ENCODE peak calls at places on chromosomes 13 and 19, in nine cellular contexts. One of them, this sample, is unnamed.

GRCh38 chr19:30604657-30605056 is 232.5 kb downstream of the ZNF536 start:
- DNase-seq in A673: no peak
- DNase-seq in colonic mucosa: no peak
- DNase-seq in left ventricle myocardium inferior: no peak
- DNase-seq in nephron progenitor cell: no peak
- DNase-seq in GM12864: no peak
- DNase-seq in ascending aorta: no peak
- DNase-seq in K562: no peak
- DNase-seq in cardiac fibroblast: no peak
- DNase-seq in this sample: no peak

GRCh38 chr19:32367063-32367462 is 21.7 kb downstream of the ZNF507 start:
- DNase-seq in GM12864: no peak
- DNase-seq in K562: no peak
- DNase-seq in colonic mucosa: no peak
- DNase-seq in A673: no peak
- DNase-seq in left ventricle myocardium inferior: no peak
- DNase-seq in ascending aorta: no peak
- DNase-seq in cardiac fibroblast: no peak
- DNase-seq in nephron progenitor cell: no peak
- DNase-seq in this sample: no peak

GRCh38 chr19:56900573-56901097 is 60.1 kb upstream of the PEG3 start:
- DNase-seq in nephron progenitor cell: no peak
- DNase-seq in left ventricle myocardium inferior: no peak
- DNase-seq in K562: no peak
- DNase-seq in colonic mucosa: no peak
- DNase-seq in ascending aorta: no peak
- DNase-seq in cardiac fibroblast: no peak
- DNase-seq in A673: peak
- DNase-seq in GM12864: no peak
- DNase-seq in this sample: no peak

GRCh38 chr19:19627716-19628498 is at the start of gene LPAR2:
- DNase-seq in A673: peak
- DNase-seq in nephron progenitor cell: peak
- DNase-seq in GM12864: no peak
- DNase-seq in ascending aorta: no peak
- DNase-seq in cardiac fibroblast: no peak
- DNase-seq in colonic mucosa: peak
- DNase-seq in K562: no peak
- DNase-seq in left ventricle myocardium inferior: no peak
- DNase-seq in this sample: peak

GRCh38 chr19:35140207-35140897 is 1.7 kb downstream of the FXYD1 start:
- DNase-seq in GM12864: no peak
- DNase-seq in K562: no peak
- DNase-seq in nephron progenitor cell: no peak
- DNase-seq in ascending aorta: no peak
- DNase-seq in left ventricle myocardium inferior: no peak
- DNase-seq in A673: no peak
- DNase-seq in cardiac fibroblast: no peak
- DNase-seq in colonic mucosa: no peak
- DNase-seq in this sample: no peak

GRCh38 chr13:28574617-28575142 is 79.8 kb upstream of the FLT1 start:
- DNase-seq in A673: peak
- DNase-seq in cardiac fibroblast: peak
- DNase-seq in K562: peak
- DNase-seq in ascending aorta: no peak
- DNase-seq in nephron progenitor cell: no peak
- DNase-seq in colonic mucosa: peak
- DNase-seq in GM12864: peak
- DNase-seq in left ventricle myocardium inferior: no peak
- DNase-seq in this sample: no peak

GRCh38 chr13:67619346-67619745 is 389.2 kb upstream of the PCDH9 start:
- DNase-seq in GM12864: no peak
- DNase-seq in ascending aorta: no peak
- DNase-seq in nephron progenitor cell: no peak
- DNase-seq in left ventricle myocardium inferior: no peak
- DNase-seq in cardiac fibroblast: no peak
- DNase-seq in K562: no peak
- DNase-seq in A673: no peak
- DNase-seq in colonic mucosa: no peak
- DNase-seq in this sample: no peak

GRCh38 chr13:40563350-40564125 is 102.9 kb downstream of the FOXO1 start:
- DNase-seq in colonic mucosa: no peak
- DNase-seq in left ventricle myocardium inferior: no peak
- DNase-seq in GM12864: no peak
- DNase-seq in nephron progenitor cell: no peak
- DNase-seq in ascending aorta: no peak
- DNase-seq in A673: no peak
- DNase-seq in cardiac fibroblast: peak
- DNase-seq in K562: no peak
- DNase-seq in this sample: no peak

GRCh38 chr19:15551183-15552004 is 43.1 kb downstream of the CYP4F22 start:
- DNase-seq in ascending aorta: no peak
- DNase-seq in left ventricle myocardium inferior: no peak
- DNase-seq in K562: peak
- DNase-seq in cardiac fibroblast: peak
- DNase-seq in colonic mucosa: peak
- DNase-seq in A673: peak
- DNase-seq in GM12864: no peak
- DNase-seq in nephron progenitor cell: peak
- DNase-seq in this sample: peak

GRCh38 chr19:14149509-14149994 is 13.2 kb upstream of the ASF1B start:
- DNase-seq in cardiac fibroblast: peak
- DNase-seq in GM12864: no peak
- DNase-seq in ascending aorta: no peak
- DNase-seq in left ventricle myocardium inferior: peak
- DNase-seq in colonic mucosa: peak
- DNase-seq in A673: peak
- DNase-seq in nephron progenitor cell: no peak
- DNase-seq in K562: no peak
- DNase-seq in this sample: no peak

GRCh38 chr13:33524086-33524485 is 238.5 kb upstream of the STARD13 start:
- DNase-seq in colonic mucosa: no peak
- DNase-seq in K562: no peak
- DNase-seq in A673: no peak
- DNase-seq in left ventricle myocardium inferior: no peak
- DNase-seq in nephron progenitor cell: no peak
- DNase-seq in cardiac fibroblast: peak
- DNase-seq in GM12864: no peak
- DNase-seq in ascending aorta: no peak
- DNase-seq in this sample: no peak

GRCh38 chr13:47038196-47038595 is 141.3 kb upstream of the HTR2A start:
- DNase-seq in GM12864: no peak
- DNase-seq in left ventricle myocardium inferior: no peak
- DNase-seq in colonic mucosa: no peak
- DNase-seq in A673: no peak
- DNase-seq in K562: no peak
- DNase-seq in nephron progenitor cell: no peak
- DNase-seq in cardiac fibroblast: peak
- DNase-seq in ascending aorta: no peak
- DNase-seq in this sample: no peak

GRCh38 chr13:27419333-27419732 is 5.1 kb upstream of the GTF3A start:
- DNase-seq in left ventricle myocardium inferior: no peak
- DNase-seq in GM12864: no peak
- DNase-seq in A673: no peak
- DNase-seq in nephron progenitor cell: no peak
- DNase-seq in colonic mucosa: no peak
- DNase-seq in ascending aorta: no peak
- DNase-seq in K562: no peak
- DNase-seq in cardiac fibroblast: no peak
- DNase-seq in this sample: no peak

GRCh38 chr19:29477831-29478577 is 47.8 kb upstream of the VSTM2B start:
- DNase-seq in GM12864: no peak
- DNase-seq in cardiac fibroblast: no peak
- DNase-seq in left ventricle myocardium inferior: no peak
- DNase-seq in K562: no peak
- DNase-seq in colonic mucosa: no peak
- DNase-seq in nephron progenitor cell: no peak
- DNase-seq in A673: no peak
- DNase-seq in ascending aorta: no peak
- DNase-seq in this sample: no peak

GRCh38 chr13:48571121-48571901 is 38.4 kb upstream of the RCBTB2 start:
- DNase-seq in ascending aorta: no peak
- DNase-seq in nephron progenitor cell: no peak
- DNase-seq in A673: no peak
- DNase-seq in left ventricle myocardium inferior: no peak
- DNase-seq in K562: no peak
- DNase-seq in colonic mucosa: no peak
- DNase-seq in GM12864: no peak
- DNase-seq in cardiac fibroblast: peak
- DNase-seq in this sample: no peak

GRCh38 chr13:94431987-94432386 is 47.5 kb downstream of the DCT start:
- DNase-seq in A673: no peak
- DNase-seq in ascending aorta: no peak
- DNase-seq in nephron progenitor cell: no peak
- DNase-seq in GM12864: no peak
- DNase-seq in left ventricle myocardium inferior: no peak
- DNase-seq in cardiac fibroblast: no peak
- DNase-seq in K562: no peak
- DNase-seq in colonic mucosa: no peak
- DNase-seq in this sample: no peak

GRCh38 chr19:16609511-16609910 is 18.5 kb downstream of the MED26 start:
- DNase-seq in left ventricle myocardium inferior: no peak
- DNase-seq in A673: no peak
- DNase-seq in nephron progenitor cell: no peak
- DNase-seq in K562: no peak
- DNase-seq in colonic mucosa: no peak
- DNase-seq in GM12864: no peak
- DNase-seq in cardiac fibroblast: no peak
- DNase-seq in ascending aorta: no peak
- DNase-seq in this sample: no peak

DNA sequence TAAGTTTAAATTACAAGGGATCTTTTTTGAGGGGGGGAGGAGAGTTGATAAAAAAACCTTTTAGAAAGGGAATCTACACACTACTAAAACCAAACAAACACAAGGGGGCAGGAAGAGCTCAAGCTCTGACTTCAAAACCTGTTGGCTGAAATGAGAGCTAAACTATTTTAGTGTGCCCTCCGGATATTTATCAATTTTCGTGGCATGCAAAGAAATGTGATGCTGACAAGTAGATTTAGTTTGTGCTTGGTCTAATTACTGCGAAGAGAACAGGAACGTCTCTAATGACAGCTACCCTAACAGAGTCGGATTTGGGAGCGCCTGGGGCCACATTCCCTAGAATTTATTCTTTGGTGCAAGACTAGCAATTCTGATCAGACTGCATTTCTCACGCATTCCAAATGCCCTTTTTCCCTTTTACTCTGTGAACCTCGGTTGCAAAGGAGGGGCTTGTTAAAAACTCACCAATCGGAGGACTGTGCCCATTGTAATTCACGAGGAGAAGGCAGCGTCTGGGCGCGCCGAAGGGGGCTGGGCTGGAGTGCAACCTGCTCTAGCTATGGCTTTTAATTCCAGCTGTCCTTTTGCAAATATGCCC is 804 bp upstream of the FREM2 start:
- DNase-seq in left ventricle myocardium inferior: no peak
- DNase-seq in nephron progenitor cell: peak
- DNase-seq in colonic mucosa: peak
- DNase-seq in A673: peak
- DNase-seq in cardiac fibroblast: peak
- DNase-seq in K562: no peak
- DNase-seq in GM12864: no peak
- DNase-seq in ascending aorta: no peak
- DNase-seq in this sample: peak
- TF ChIP-seq CTCF in left ventricle myocardium inferior: peak
- TF ChIP-seq CTCF in nephron progenitor cell: peak
- TF ChIP-seq CTCF in colonic mucosa: no peak
- TF ChIP-seq CTCF in A673: peak
- TF ChIP-seq CTCF in cardiac fibroblast: no peak
- TF ChIP-seq CTCF in K562: no peak
- TF ChIP-seq CTCF in GM12864: peak
- TF ChIP-seq CTCF in ascending aorta: no peak
- TF ChIP-seq CTCF in this sample: no peak

GRCh38 chr13:113730145-113730750 is 28.8 kb upstream of the TMEM255B start:
- DNase-seq in A673: no peak
- DNase-seq in GM12864: no peak
- DNase-seq in ascending aorta: no peak
- DNase-seq in nephron progenitor cell: no peak
- DNase-seq in colonic mucosa: no peak
- DNase-seq in cardiac fibroblast: no peak
- DNase-seq in K562: no peak
- DNase-seq in left ventricle myocardium inferior: no peak
- DNase-seq in this sample: no peak
- TF ChIP-seq CTCF in A673: no peak
- TF ChIP-seq CTCF in GM12864: no peak
- TF ChIP-seq CTCF in ascending aorta: no peak
- TF ChIP-seq CTCF in nephron progenitor cell: no peak
- TF ChIP-seq CTCF in colonic mucosa: no peak
- TF ChIP-seq CTCF in cardiac fibroblast: no peak
- TF ChIP-seq CTCF in K562: no peak
- TF ChIP-seq CTCF in left ventricle myocardium inferior: no peak
- TF ChIP-seq CTCF in this sample: no peak

DNA sequence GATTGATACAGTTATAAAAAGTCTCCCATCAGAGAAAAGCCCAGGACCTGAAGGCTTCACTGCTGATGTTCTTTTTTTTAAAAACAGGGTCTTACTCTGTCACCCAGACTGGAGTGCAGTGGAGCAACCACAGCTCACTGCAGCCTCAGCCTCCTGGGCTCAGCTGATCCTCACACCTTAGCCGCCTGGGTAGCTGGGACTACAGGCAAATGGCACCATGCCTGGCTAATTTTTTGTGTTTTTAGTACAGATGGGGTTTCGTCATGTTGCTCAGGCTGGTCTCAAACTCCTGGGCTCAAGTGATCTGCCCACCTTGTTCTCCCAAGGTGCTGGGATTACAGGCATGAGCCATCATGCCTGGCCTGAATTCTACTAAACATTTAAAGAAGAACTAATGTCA is 33.1 kb downstream of the TEX29 start:
- DNase-seq in A673: no peak
- DNase-seq in ascending aorta: no peak
- DNase-seq in nephron progenitor cell: no peak
- DNase-seq in cardiac fibroblast: no peak
- DNase-seq in K562: no peak
- DNase-seq in left ventricle myocardium inferior: no peak
- DNase-seq in GM12864: no peak
- DNase-seq in colonic mucosa: no peak
- DNase-seq in this sample: no peak
- TF ChIP-seq CTCF in A673: no peak
- TF ChIP-seq CTCF in ascending aorta: no peak
- TF ChIP-seq CTCF in nephron progenitor cell: no peak
- TF ChIP-seq CTCF in cardiac fibroblast: no peak
- TF ChIP-seq CTCF in K562: no peak
- TF ChIP-seq CTCF in left ventricle myocardium inferior: no peak
- TF ChIP-seq CTCF in GM12864: no peak
- TF ChIP-seq CTCF in colonic mucosa: no peak
- TF ChIP-seq CTCF in this sample: no peak

DNA sequence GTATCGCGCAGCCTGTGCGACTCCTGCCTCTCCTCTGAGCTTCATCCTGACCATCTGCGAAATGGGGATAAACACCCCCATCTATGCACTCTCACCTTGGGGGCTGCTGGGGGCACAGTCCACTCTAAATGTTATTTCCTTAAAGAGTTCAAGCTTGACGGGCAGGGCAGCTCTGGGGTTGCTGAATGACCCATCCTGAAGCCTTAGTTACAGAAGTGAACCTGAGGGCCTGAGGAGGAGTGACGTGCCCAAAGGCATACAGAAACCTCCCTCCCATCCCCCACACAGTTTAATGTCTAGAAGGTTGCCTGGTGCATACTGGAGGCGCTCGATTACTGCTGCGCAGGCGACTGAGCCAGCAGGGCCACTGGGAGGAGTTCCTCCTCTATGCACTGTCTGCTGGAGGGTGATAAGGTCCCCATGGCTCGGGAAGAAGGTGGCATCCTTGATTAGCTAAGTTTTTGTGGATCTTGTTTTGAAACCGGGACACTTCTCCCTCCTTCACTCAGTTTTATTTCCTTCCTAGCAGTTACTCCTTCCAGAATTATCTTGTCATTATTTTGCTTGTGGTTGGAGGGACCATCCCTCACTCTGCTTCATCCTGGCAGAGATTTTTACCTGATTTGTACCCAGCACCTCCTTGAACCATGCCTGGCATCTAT is 572 bp upstream of the FKBP8 start:
- DNase-seq in left ventricle myocardium inferior: no peak
- DNase-seq in A673: peak
- DNase-seq in K562: peak
- DNase-seq in cardiac fibroblast: peak
- DNase-seq in nephron progenitor cell: no peak
- DNase-seq in colonic mucosa: peak
- DNase-seq in GM12864: peak
- DNase-seq in ascending aorta: peak
- DNase-seq in this sample: peak
- TF ChIP-seq CTCF in left ventricle myocardium inferior: no peak
- TF ChIP-seq CTCF in A673: no peak
- TF ChIP-seq CTCF in K562: peak
- TF ChIP-seq CTCF in cardiac fibroblast: no peak
- TF ChIP-seq CTCF in nephron progenitor cell: no peak
- TF ChIP-seq CTCF in colonic mucosa: no peak
- TF ChIP-seq CTCF in GM12864: no peak
- TF ChIP-seq CTCF in ascending aorta: no peak
- TF ChIP-seq CTCF in this sample: peak

This sample was measured in GM13977.